ENCODE peak calls at places on chromosomes 3 and 15, in seven cellular contexts. W is lower lobe of right lung, J is mesendoderm, M is kidney, G is cardiac muscle cell, A is IMR-90, O is fibroblast of lung. L is an unnamed sample.

GRCh38 chr3:141876891-141877561 is 583 bp downstream of the ATP1B3 start:
- DNase-seq in W (peak; percentile 81), J (peak; percentile 59), M (peak; percentile 86), G (peak; percentile 64), A (peak; percentile 33), O (peak; percentile 57), L (peak; percentile 86)

GRCh38 chr3:152352559-152352958 is 83.8 kb downstream of the MBNL1 start:
- DNase-seq in W (no peak), J (peak; percentile 36), M (no peak), G (no peak), A (no peak), O (no peak), L (no peak)

GRCh38 chr15:42549052-42549491 is 434 bp downstream of the HAUS2 start:
- DNase-seq in W (no peak), J (peak; percentile 62), M (no peak), G (peak; percentile 30), A (peak; percentile 12), O (peak; percentile 27), L (no peak)

GRCh38 chr3:197007296-197007940 is 22.2 kb downstream of the MELTF start:
- DNase-seq in W (no peak), J (no peak), M (peak; percentile 53), G (no peak), A (no peak), O (no peak), L (no peak)

GRCh38 chr3:117400303-117400702 is 690.7 kb downstream of the TUSC7 start:
- DNase-seq in W (no peak), J (no peak), M (no peak), G (no peak), A (no peak), O (peak; percentile 6), L (no peak)

GRCh38 chr3:17674082-17674686 is 68.2 kb downstream of the TBC1D5 start:
- DNase-seq in W (no peak), J (no peak), M (no peak), G (no peak), A (no peak), O (no peak), L (no peak)

GRCh38 chr3:126541628-126542339 is 16.9 kb downstream of the C3orf22 start:
- DNase-seq in W (peak; percentile 42), J (no peak), M (peak; percentile 70), G (no peak), A (no peak), O (no peak), L (peak; percentile 63)

GRCh38 chr3:134132961-134133360 is 103.2 kb upstream of the SLCO2A1 start:
- DNase-seq in W (no peak), J (no peak), M (no peak), G (no peak), A (peak; percentile 35), O (no peak), L (no peak)

GRCh38 chr15:64187396-64188191 is 24.8 kb upstream of the PPIB start:
- DNase-seq in W (no peak), J (no peak), M (no peak), G (no peak), A (no peak), O (no peak), L (no peak)

GRCh38 chr3:100465871-100466777 is 26.3 kb upstream of the TMEM45A start:
- DNase-seq in W (no peak), J (no peak), M (peak; percentile 61), G (no peak), A (no peak), O (no peak), L (no peak)

GRCh38 chr3:50297896-50298725 is 1.1 kb downstream of the HYAL3 start:
- DNase-seq in W (peak; percentile 53), J (peak; percentile 56), M (no peak), G (no peak), A (no peak), O (no peak), L (no peak)

GRCh38 chr15:51444112-51444511 is 102.7 kb downstream of the GLDN start:
- DNase-seq in W (no peak), J (no peak), M (no peak), G (no peak), A (no peak), O (no peak), L (no peak)

GRCh38 chr15:70071799-70072198 is 25.9 kb downstream of the TLE3 start:
- DNase-seq in W (no peak), J (no peak), M (peak; percentile 46), G (no peak), A (no peak), O (no peak), L (no peak)

GRCh38 chr15:48283361-48284157 is 47.7 kb upstream of the DUT start:
- DNase-seq in W (no peak), J (no peak), M (no peak), G (no peak), A (no peak), O (peak; percentile 32), L (no peak)

DNA sequence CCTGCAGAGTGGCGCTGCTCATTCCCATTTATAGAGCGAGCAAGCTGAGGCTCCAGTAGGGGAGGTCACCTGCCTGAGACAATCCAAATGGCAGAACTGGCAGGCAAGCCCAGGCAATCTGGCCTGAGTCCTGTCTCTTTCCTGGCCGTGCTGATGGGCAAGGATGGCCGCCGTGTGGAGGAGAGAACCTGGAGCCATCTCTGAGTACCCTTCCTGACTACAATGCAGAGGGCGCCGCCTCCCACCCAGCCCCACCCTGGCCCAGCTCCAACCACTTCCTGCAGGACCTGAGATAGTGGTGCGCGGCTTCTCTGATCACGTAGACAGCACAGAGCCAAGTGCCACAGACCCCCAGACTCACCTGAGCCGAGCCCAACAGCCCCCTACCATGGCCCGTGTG is 7.0 kb downstream of the TLR9 start:
- DNase-seq in W (no peak), J (no peak), M (no peak), G (no peak), A (no peak), O (no peak), L (peak; percentile 60)
- H3K27ac ChIP-seq in W (peak overlapping the region; percentile 81), J (no peak overlapping the region), M (no peak overlapping the region), G (no peak overlapping the region), A (no peak overlapping the region), O (no peak overlapping the region), L (peak overlapping the region; percentile 78)

GRCh38 chr3:65878831-65879230 is 159.9 kb downstream of the MAGI1 start:
- DNase-seq in W (no peak), J (peak; percentile 56), M (no peak), G (no peak), A (no peak), O (no peak), L (no peak)

GRCh38 chr3:65873869-65874268 is 164.8 kb downstream of the MAGI1 start:
- DNase-seq in W (no peak), J (no peak), M (no peak), G (no peak), A (no peak), O (no peak), L (no peak)

GRCh38 chr3:65875395-65876027 is 163.2 kb downstream of the MAGI1 start:
- DNase-seq in W (no peak), J (peak; percentile 57), M (no peak), G (no peak), A (no peak), O (no peak), L (no peak)

GRCh38 chr3:65877160-65877559 is 161.6 kb downstream of the MAGI1 start:
- DNase-seq in W (no peak), J (no peak), M (no peak), G (no peak), A (peak; percentile 35), O (no peak), L (no peak)

DNA sequence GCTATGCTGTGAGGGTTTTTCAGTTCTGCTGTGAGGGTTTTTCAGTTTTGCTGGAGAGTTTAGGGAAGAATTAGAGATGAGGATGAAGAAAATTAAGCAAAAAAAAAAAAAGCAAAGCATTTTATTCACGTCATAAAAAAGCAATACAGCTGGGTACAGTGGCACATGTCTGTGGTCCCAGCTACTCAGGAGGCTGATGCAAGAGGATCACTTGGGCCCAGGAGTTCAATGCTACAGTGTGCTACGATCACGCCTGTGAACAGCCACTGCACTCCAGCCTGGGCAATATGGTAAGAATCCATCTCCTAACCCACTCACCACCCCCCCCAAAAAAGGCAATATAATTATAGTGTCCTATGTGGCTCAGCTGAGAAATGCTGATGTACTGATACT is 162.7 kb downstream of the MAGI1 start:
- DNase-seq in W (no peak), J (no peak), M (no peak), G (no peak), A (no peak), O (no peak), L (no peak)
- H3K27ac ChIP-seq in W (no peak overlapping the region), J (no peak overlapping the region), M (no peak overlapping the region), G (no peak overlapping the region), A (no peak overlapping the region), O (no peak overlapping the region), L (no peak overlapping the region)

GRCh38 chr15:89631902-89632264 is 23.4 kb downstream of the KIF7 start:
- DNase-seq in W (no peak), J (no peak), M (peak; percentile 22), G (no peak), A (no peak), O (no peak), L (no peak)

GRCh38 chr15:89629829-89630228 is 25.4 kb downstream of the KIF7 start:
- DNase-seq in W (no peak), J (no peak), M (no peak), G (no peak), A (no peak), O (no peak), L (no peak)

GRCh38 chr15:89630974-89631901 is 24.0 kb downstream of the KIF7 start:
- DNase-seq in W (no peak), J (peak; percentile 18), M (peak; percentile 43), G (no peak), A (no peak), O (no peak), L (no peak)

GRCh38 chr15:89628791-89629715 is 26.2 kb downstream of the KIF7 start:
- DNase-seq in W (no peak), J (no peak), M (peak; percentile 41), G (no peak), A (no peak), O (no peak), L (no peak)

GRCh38 chr15:89630260-89630659 is 25.0 kb downstream of the KIF7 start:
- DNase-seq in W (no peak), J (no peak), M (peak; percentile 34), G (no peak), A (no peak), O (no peak), L (no peak)
- H3K27ac ChIP-seq in W (no peak overlapping the region), J (no peak overlapping the region), M (no peak overlapping the region), G (no peak overlapping the region), A (no peak overlapping the region), O (no peak overlapping the region), L (no peak overlapping the region)

DNA sequence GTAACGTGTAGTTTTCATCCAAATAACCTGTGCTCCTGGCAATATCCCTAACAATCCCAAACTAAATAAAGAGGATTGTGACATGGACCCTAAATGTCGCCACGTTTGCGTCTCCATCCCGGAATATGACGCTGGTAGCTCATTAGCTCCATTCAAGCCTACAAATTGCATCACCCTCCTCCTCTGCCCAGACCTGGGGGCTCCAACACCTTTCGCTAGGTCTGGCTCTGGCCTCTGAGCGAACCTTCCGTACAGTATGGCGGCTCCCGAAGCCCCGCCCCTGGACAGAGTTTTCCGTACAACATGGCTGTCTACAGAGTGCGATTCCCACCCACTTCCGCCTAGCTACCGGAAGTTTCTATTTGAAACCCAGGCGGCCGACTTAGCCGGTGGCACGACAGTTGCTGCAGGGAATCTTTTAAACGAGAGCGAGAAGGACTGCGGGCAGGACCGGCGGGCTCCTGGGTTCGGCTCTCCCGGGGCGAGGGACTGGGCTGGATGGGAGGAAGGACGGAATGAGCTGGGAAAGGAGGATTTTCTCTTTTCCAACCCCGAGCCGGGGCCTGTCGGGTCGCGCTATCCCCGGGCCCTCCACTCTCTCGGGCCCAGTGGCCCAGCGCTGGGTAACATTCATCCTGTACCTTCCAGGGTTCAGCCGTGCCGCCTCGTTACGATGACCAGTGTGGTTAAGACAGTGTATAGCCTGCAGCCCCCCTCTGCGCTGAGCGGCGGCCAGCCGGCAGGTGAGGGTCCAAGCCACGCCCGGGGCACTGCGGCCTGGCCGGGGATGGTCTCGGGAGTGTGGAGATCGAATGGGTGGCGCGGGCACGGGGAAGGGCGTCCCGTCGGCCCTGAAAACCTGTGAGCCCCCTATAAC is at the start of gene KNSTRN:
- DNase-seq in W (peak; percentile 94), J (peak; percentile 97), M (peak; percentile 93), G (peak; percentile 96), A (peak; percentile 93), O (peak; percentile 91), L (peak; percentile 94)
- H3K27ac ChIP-seq in W (peak within 1 kb of the TSS; percentile 68), J (no peak within 1 kb of the TSS), M (no peak within 1 kb of the TSS), G (peak within 1 kb of the TSS; percentile 59), A (peak within 1 kb of the TSS; percentile 76), O (peak within 1 kb of the TSS; percentile 69), L (peak within 1 kb of the TSS; percentile 76)